ENCODE peak calls at places on chromosomes 5 and 9, in ten cellular contexts. L, E, P, Z, Y, O, A, D, X and K are unnamed samples.

GRCh38 chr9:133003671-133004090 is 25.2 kb downstream of the GFI1B start:
- DNase-seq in L (peak), E (no peak), P (no peak), Z (no peak), Y (peak), O (no peak), A (peak), D (no peak), X (peak), K (no peak)

GRCh38 chr5:177310332-177310731 is 1.4 kb downstream of the MXD3 start:
- DNase-seq in L (no peak), E (peak), P (no peak), Z (peak), Y (no peak), O (no peak), A (no peak), D (no peak), X (no peak), K (no peak)

GRCh38 chr5:126597156-126597555 is 2.1 kb upstream of the ALDH7A1 start:
- DNase-seq in L (no peak), E (no peak), P (peak), Z (no peak), Y (no peak), O (no peak), A (peak), D (no peak), X (no peak), K (peak)

GRCh38 chr5:75545131-75545530 is 33.4 kb downstream of the POLK start:
- DNase-seq in L (no peak), E (no peak), P (no peak), Z (no peak), Y (no peak), O (no peak), A (no peak), D (no peak), X (no peak), K (no peak)

GRCh38 chr5:120326651-120327050 is 137.4 kb upstream of the PRR16 start:
- DNase-seq in L (no peak), E (no peak), P (no peak), Z (no peak), Y (no peak), O (no peak), A (no peak), D (no peak), X (no peak), K (no peak)

GRCh38 chr5:179241764-179242370 is 103.4 kb downstream of the ADAMTS2 start:
- DNase-seq in L (peak), E (no peak), P (peak), Z (peak), Y (no peak), O (no peak), A (no peak), D (no peak), X (no peak), K (no peak)

GRCh38 chr5:19638461-19638860 is 349.5 kb downstream of the CDH18 start:
- DNase-seq in L (no peak), E (no peak), P (no peak), Z (no peak), Y (no peak), O (no peak), A (no peak), D (no peak), X (no peak), K (no peak)

GRCh38 chr5:98839469-98840383 is 66.3 kb downstream of the RGMB start:
- DNase-seq in L (no peak), E (no peak), P (peak), Z (no peak), Y (peak), O (no peak), A (peak), D (no peak), X (peak), K (no peak)

GRCh38 chr9:22052376-22052945 is 43.4 kb upstream of the CDKN2B start:
- DNase-seq in L (no peak), E (no peak), P (peak), Z (no peak), Y (no peak), O (no peak), A (no peak), D (peak), X (no peak), K (peak)

GRCh38 chr5:159459951-159460538 is 129.8 kb upstream of the IL12B start:
- DNase-seq in L (no peak), E (no peak), P (no peak), Z (no peak), Y (no peak), O (peak), A (peak), D (no peak), X (peak), K (peak)

GRCh38 chr5:178383301-178383918 is 150.8 kb upstream of the PHYKPL start:
- DNase-seq in L (no peak), E (no peak), P (no peak), Z (no peak), Y (no peak), O (no peak), A (no peak), D (no peak), X (no peak), K (no peak)

GRCh38 chr5:153896701-153897100 is 142.0 kb downstream of the FAM114A2 start:
- DNase-seq in L (no peak), E (no peak), P (peak), Z (no peak), Y (no peak), O (peak), A (peak), D (peak), X (no peak), K (peak)

GRCh38 chr9:35758475-35759050 is 4.5 kb upstream of the MSMP start:
- DNase-seq in L (no peak), E (no peak), P (peak), Z (no peak), Y (no peak), O (no peak), A (no peak), D (no peak), X (no peak), K (no peak)

GRCh38 chr9:3475300-3476020 is 50.3 kb downstream of the RFX3 start:
- DNase-seq in L (peak), E (peak), P (no peak), Z (no peak), Y (no peak), O (no peak), A (peak), D (no peak), X (no peak), K (no peak)

GRCh38 chr5:32712463-32713395 is 1.6 kb downstream of the NPR3 start:
- DNase-seq in L (no peak), E (no peak), P (no peak), Z (no peak), Y (peak), O (peak), A (no peak), D (no peak), X (no peak), K (peak)

GRCh38 chr5:32714836-32715235 is 3.7 kb downstream of the NPR3 start:
- DNase-seq in L (no peak), E (no peak), P (no peak), Z (no peak), Y (no peak), O (no peak), A (no peak), D (no peak), X (no peak), K (peak)

GRCh38 chr5:32710859-32711692 is at the start of gene NPR3:
- DNase-seq in L (no peak), E (no peak), P (peak), Z (no peak), Y (peak), O (no peak), A (no peak), D (no peak), X (no peak), K (peak)

GRCh38 chr5:32711693-32712462 is 757 bp downstream of the NPR3 start:
- DNase-seq in L (peak), E (peak), P (peak), Z (no peak), Y (peak), O (peak), A (no peak), D (no peak), X (no peak), K (peak)

GRCh38 chr5:32713396-32714381 is 2.6 kb downstream of the NPR3 start:
- DNase-seq in L (peak), E (no peak), P (peak), Z (no peak), Y (peak), O (peak), A (no peak), D (no peak), X (no peak), K (peak)
- H3K4me3 ChIP-seq in L (peak), E (peak), P (peak), Z (peak), Y (peak), O (no peak), A (no peak), D (peak), X (no peak), K (peak)

GRCh38 chr9:98806394-98807069 is 938 bp upstream of the GALNT12 start:
- DNase-seq in L (no peak), E (no peak), P (no peak), Z (peak), Y (no peak), O (no peak), A (no peak), D (no peak), X (no peak), K (no peak)
- TF ChIP-seq CTCF in L (peak), E (peak), P (peak), Z (no peak), Y (peak), O (no peak), A (no peak), D (peak), X (no peak), K (peak)

DNA sequence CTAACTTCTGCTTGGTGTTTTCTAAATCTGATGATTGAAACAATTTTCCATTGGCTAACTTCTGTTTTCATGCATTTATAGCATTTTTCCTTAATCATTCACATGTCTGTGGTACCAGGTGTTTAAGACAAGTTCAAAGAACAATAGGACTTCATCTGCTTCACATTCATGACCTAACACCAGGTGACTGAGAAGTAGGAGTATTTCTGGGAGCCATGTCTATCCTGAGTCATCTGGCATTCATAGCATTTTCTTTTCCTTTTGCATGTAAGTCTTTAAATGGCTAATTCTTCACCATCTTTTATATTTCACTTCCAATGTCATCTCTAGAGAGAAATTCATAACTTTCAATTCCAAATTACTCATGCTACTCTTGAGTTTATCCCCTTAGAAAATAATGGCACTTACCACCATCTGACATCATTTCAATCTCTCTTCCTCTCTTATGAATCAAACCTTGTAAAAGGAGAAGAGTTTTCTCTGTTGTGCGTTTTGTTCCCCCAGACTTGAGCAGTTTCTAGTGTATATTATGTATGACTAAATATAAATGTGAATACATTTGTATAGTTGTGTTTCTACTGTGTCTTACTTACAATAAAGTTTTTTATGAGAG is 1196.1 kb upstream of the CDH9 start:
- DNase-seq in L (no peak), E (no peak), P (no peak), Z (no peak), Y (no peak), O (no peak), A (no peak), D (no peak), X (no peak), K (no peak)
- H3K4me3 ChIP-seq in L (no peak), E (no peak), P (no peak), Z (no peak), Y (no peak), O (no peak), A (no peak), D (no peak), X (no peak), K (no peak)

DNA sequence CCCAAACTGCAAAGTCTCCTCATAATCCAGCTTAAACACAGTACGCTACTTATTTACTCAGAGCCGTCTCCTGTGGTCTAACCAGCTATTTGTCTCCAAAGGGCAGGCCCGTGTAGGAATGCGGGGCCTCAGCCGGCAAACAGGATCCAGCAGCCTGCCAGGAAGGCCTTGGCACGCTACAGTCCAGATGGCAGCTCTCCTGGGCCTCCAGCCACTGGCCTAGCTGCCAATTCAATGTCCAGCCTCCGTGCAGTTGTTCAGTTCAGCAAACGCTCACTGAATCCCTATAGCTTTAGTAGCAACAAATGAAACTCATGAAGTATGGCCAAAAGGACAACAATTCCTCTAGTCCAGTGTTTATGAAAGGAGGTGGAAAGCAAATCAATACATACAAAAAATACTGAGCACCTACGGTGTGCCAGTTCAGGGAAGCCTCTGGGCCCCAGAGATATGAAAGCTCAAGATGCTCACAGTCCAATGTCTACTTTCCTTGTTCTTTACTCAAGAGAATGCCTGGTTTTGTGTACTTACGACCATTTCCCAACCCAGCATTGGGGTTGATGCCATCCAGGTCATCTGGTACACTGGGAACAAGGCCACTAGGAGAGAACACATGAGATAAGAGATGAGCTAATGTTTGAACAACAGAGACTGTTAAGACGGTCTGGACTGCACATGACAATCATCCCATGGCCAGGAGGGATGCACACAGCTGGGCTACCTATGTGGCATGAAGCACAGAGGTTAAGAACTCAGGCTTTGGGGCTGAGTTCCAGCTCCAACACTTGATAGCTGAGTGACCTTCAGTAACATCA is 8.3 kb downstream of the CDK5RAP2 start:
- DNase-seq in L (peak), E (peak), P (peak), Z (no peak), Y (peak), O (no peak), A (no peak), D (peak), X (no peak), K (peak)
- TF ChIP-seq CTCF in L (no peak), E (no peak), P (no peak), Z (no peak), Y (no peak), O (no peak), A (no peak), D (no peak), X (no peak), K (no peak)